ENCODE peak calls at places on chromosomes 13 and 19, in six cellular contexts. Y is uterus, G is KG1, D is NCI-H1105, T is iris pigment epithelial cell, H is Kasumi-1. Q is an unnamed sample.

GRCh38 chr19:47176627-47177090 is 46.0 kb downstream of the SAE1 start:
- DNase-seq in Y (peak), G (no peak), D (no peak), T (peak), H (no peak), Q (no peak)

GRCh38 chr13:114281351-114282142 is at the start of gene UPF3A:
- DNase-seq in Y (peak), G (peak), D (peak), T (peak), H (peak), Q (peak)

GRCh38 chr19:35549879-35550523 is 4.6 kb downstream of the TMEM147 start:
- DNase-seq in Y (no peak), G (no peak), D (no peak), T (no peak), H (no peak), Q (no peak)

GRCh38 chr19:43778651-43779050 is 2.1 kb downstream of the KCNN4 start:
- DNase-seq in Y (no peak), G (no peak), D (peak), T (no peak), H (no peak), Q (no peak)

GRCh38 chr13:42064259-42064658 is 15.8 kb downstream of the DGKH start:
- DNase-seq in Y (no peak), G (no peak), D (no peak), T (peak), H (no peak), Q (no peak)

GRCh38 chr13:95865080-95865597 is 188.1 kb downstream of the UGGT2 start:
- DNase-seq in Y (no peak), G (no peak), D (no peak), T (no peak), H (no peak), Q (no peak)

GRCh38 chr19:55490478-55491436 is 2.5 kb downstream of the SSC5D start:
- DNase-seq in Y (peak), G (no peak), D (no peak), T (no peak), H (no peak), Q (no peak)

GRCh38 chr19:18551631-18552030 is 6.0 kb upstream of the KXD1 start:
- DNase-seq in Y (no peak), G (no peak), D (no peak), T (no peak), H (no peak), Q (no peak)

GRCh38 chr19:42553292-42554045 is 25.2 kb upstream of the CEACAM1 start:
- DNase-seq in Y (no peak), G (no peak), D (no peak), T (peak), H (no peak), Q (peak)

GRCh38 chr13:56201834-56202233 is 938.9 kb upstream of the PRR20A start:
- DNase-seq in Y (no peak), G (no peak), D (no peak), T (no peak), H (no peak), Q (no peak)

GRCh38 chr13:106311004-106311403 is 224.5 kb downstream of the EFNB2 start:
- DNase-seq in Y (no peak), G (no peak), D (no peak), T (no peak), H (no peak), Q (no peak)

Q was measured in AML-193.